ENCODE peak calls at places on chromosomes 2 and 18, in five cellular contexts. J, Q, V, F and O are unnamed samples.

GRCh38 chr2:222307138-222307756 is 8.4 kb upstream of the PAX3 start:
- DNase-seq in J (no peak), Q (no peak), V (no peak), F (no peak), O (no peak)

GRCh38 chr2:120589782-120590608 is 145.7 kb upstream of the GLI2 start:
- DNase-seq in J (peak; percentile 97), Q (peak; percentile 100), V (peak; percentile 47), F (peak; percentile 37), O (no peak)

GRCh38 chr2:71897836-71898235 is 249.8 kb downstream of the CYP26B1 start:
- DNase-seq in J (no peak), Q (no peak), V (no peak), F (no peak), O (no peak)

GRCh38 chr2:229348135-229348534 is 77.0 kb upstream of the PID1 start:
- DNase-seq in J (peak; percentile 69), Q (peak; percentile 43), V (no peak), F (no peak), O (no peak)

GRCh38 chr2:217907266-217907665 is 95.5 kb downstream of the TNS1 start:
- DNase-seq in J (no peak), Q (no peak), V (no peak), F (no peak), O (no peak)

GRCh38 chr2:160893581-160893980 is 266.6 kb upstream of the TANK start:
- DNase-seq in J (no peak), Q (no peak), V (no peak), F (no peak), O (no peak)

GRCh38 chr2:1788478-1788959 is 44.2 kb upstream of the PXDN start:
- DNase-seq in J (no peak), Q (no peak), V (no peak), F (no peak), O (no peak)

GRCh38 chr2:133733856-133734255 is 165.6 kb upstream of the NCKAP5 start:
- DNase-seq in J (peak; percentile 32), Q (peak; percentile 39), V (no peak), F (no peak), O (no peak)

GRCh38 chr2:240305369-240305962 is 130.0 kb upstream of the GPC1 start:
- DNase-seq in J (no peak), Q (no peak), V (no peak), F (no peak), O (peak; percentile 2)

GRCh38 chr2:186917866-186918265 is 68.9 kb upstream of the ZSWIM2 start:
- DNase-seq in J (no peak), Q (no peak), V (no peak), F (no peak), O (no peak)

GRCh38 chr18:24544141-24544498 is 83.7 kb downstream of the HRH4 start:
- DNase-seq in J (peak; percentile 33), Q (peak; percentile 51), V (no peak), F (no peak), O (no peak)

GRCh38 chr2:178482437-178482836 is 2.2 kb downstream of the PLEKHA3 start:
- DNase-seq in J (no peak), Q (no peak), V (no peak), F (no peak), O (no peak)

GRCh38 chr2:235727186-235727585 is 233.3 kb downstream of the AGAP1 start:
- DNase-seq in J (peak; percentile 11), Q (no peak), V (no peak), F (peak; percentile 25), O (no peak)

GRCh38 chr2:61978522-61978921 is 73.0 kb downstream of the COMMD1 start:
- DNase-seq in J (no peak), Q (peak; percentile 8), V (peak; percentile 47), F (no peak), O (no peak)

GRCh38 chr2:64327510-64328414 is 126.2 kb upstream of the LGALSL start:
- DNase-seq in J (peak; percentile 30), Q (peak; percentile 54), V (no peak), F (no peak), O (no peak)

GRCh38 chr2:240419723-240420122 is 15.7 kb upstream of the GPC1 start:
- DNase-seq in J (no peak), Q (no peak), V (peak; percentile 29), F (no peak), O (no peak)

GRCh38 chr2:10026940-10027569 is 16.3 kb upstream of the KLF11 start:
- DNase-seq in J (no peak), Q (no peak), V (no peak), F (no peak), O (no peak)

GRCh38 chr2:47402555-47402804 is 476 bp upstream of the MSH2 start:
- DNase-seq in J (no peak), Q (peak; percentile 25), V (no peak), F (no peak), O (no peak)

GRCh38 chr2:10877691-10878111 is 34.0 kb upstream of the KCNF1 start:
- DNase-seq in J (no peak), Q (peak; percentile 22), V (no peak), F (no peak), O (no peak)

GRCh38 chr2:150538582-150539236 is 51.2 kb upstream of the RND3 start:
- DNase-seq in J (peak; percentile 45), Q (no peak), V (no peak), F (no peak), O (no peak)

GRCh38 chr2:27772804-27773203 is 1.3 kb downstream of the MRPL33 start:
- DNase-seq in J (no peak), Q (no peak), V (no peak), F (no peak), O (no peak)

GRCh38 chr18:35861367-35862114 is 110.9 kb upstream of the RMP24 start:
- DNase-seq in J (no peak), Q (no peak), V (no peak), F (no peak), O (no peak)

GRCh38 chr2:216765810-216766259 is 70.5 kb upstream of the IGFBP5 start:
- DNase-seq in J (no peak), Q (no peak), V (no peak), F (peak; percentile 21), O (peak; percentile 60)

GRCh38 chr2:117980783-117981676 is 32.8 kb downstream of the CCDC93 start:
- DNase-seq in J (peak; percentile 91), Q (peak; percentile 95), V (no peak), F (no peak), O (no peak)

GRCh38 chr2:127063701-127064590 is 43.0 kb downstream of the BIN1 start:
- DNase-seq in J (no peak), Q (no peak), V (no peak), F (no peak), O (no peak)

GRCh38 chr18:23956483-23956882 is 58.1 kb upstream of the TTC39C start:
- DNase-seq in J (no peak), Q (no peak), V (no peak), F (no peak), O (no peak)

GRCh38 chr2:131488306-131489205 is 3.6 kb downstream of the MZT2A start:
- DNase-seq in J (no peak), Q (no peak), V (no peak), F (no peak), O (no peak)

GRCh38 chr2:231190531-231191197 is 7.8 kb upstream of the ARMC9 start:
- DNase-seq in J (peak; percentile 48), Q (no peak), V (peak; percentile 63), F (peak; percentile 45), O (no peak)

GRCh38 chr2:231189171-231189530 is 9.3 kb upstream of the ARMC9 start:
- DNase-seq in J (no peak), Q (no peak), V (no peak), F (no peak), O (no peak)

GRCh38 chr2:231193216-231193615 is 5.2 kb upstream of the ARMC9 start:
- DNase-seq in J (no peak), Q (no peak), V (no peak), F (no peak), O (no peak)

GRCh38 chr2:231189571-231190495 is 8.6 kb upstream of the ARMC9 start:
- DNase-seq in J (peak; percentile 77), Q (no peak), V (no peak), F (no peak), O (no peak)

DNA sequence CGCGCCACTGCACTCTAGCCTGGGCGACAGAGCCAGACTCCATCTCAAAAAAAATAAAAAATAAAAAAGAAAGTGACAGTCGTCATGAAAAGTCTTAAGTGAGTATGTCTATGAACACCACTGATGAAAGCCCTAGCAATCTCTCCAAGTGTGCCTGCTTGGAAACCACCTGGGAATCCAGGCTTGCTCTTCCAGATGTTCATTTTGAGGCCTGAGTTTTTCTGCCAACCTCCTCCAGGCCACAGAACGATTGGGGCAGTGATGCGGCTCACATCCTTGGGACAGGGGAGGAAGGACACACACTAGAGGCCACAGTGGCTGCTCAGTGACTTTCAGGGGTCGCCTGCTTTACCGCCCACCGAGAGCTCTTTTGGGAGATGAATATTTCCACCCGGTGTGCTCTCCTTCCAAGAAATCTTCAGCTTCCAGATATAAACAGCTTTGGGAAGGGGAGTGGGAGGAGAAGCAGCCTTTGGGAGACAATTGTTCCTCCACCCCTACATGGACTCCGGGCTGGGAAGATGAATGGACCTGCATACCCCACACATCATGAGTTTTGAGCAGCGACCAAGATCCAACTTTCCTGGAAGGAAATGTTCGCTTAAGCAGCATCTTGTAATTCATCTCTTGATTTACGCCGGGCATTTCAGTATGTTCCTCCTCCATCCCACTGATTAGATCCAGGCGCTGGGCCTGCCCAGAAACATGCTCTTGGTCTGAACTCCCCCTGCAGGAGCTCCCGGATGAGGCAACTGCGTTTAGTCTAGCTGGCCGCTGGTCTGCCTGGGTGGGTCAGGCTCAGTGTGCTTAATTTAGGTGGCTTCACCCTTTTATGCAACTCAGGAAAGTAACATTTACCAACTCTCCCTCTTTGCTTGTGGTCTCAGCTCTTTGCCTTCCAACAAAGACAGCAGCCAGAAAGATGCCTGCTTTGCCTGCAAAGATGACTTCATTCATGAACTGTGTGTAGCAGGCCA is 6.2 kb upstream of the ARMC9 start:
- DNase-seq in J (peak; percentile 92), Q (peak; percentile 91), V (peak; percentile 78), F (no peak), O (peak; percentile 34)
- TF ChIP-seq CTCF in J (peak; percentile 90), Q (peak; percentile 93), V (peak; percentile 34), F (no peak), O (peak; percentile 58)

DNA sequence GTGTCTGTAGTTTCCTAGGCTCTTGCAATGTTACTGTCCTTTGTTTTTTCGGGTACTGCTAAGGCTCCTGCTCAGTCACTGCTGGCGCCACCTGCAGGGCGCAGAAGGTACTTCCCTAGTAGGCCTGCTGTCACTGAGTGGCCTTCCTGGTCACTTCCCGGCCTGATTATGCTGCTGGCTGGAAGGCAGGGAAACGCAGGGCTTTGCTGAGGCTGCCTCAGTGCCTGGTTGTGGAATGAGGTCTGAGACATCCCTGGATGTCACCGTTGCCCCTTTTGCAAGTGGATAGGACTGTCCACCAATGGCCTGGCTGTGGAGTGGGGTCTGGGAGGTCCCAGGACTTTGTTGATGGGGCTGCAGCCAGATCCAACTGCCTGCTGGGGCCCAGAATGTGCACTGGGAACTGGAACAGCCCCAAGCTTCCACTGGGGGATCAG is 13.1 kb downstream of the DAW1 start:
- DNase-seq in J (peak; percentile 72), Q (peak; percentile 79), V (peak; percentile 77), F (peak; percentile 57), O (peak; percentile 72)
- TF ChIP-seq CTCF in J (peak; percentile 88), Q (peak; percentile 91), V (peak; percentile 75), F (peak; percentile 73), O (peak; percentile 89)

GRCh38 chr2:17593445-17593840 is 52.9 kb downstream of the VSNL1 start:
- DNase-seq in J (no peak), Q (no peak), V (no peak), F (no peak), O (no peak)
- TF ChIP-seq CTCF in J (no peak), Q (no peak), V (no peak), F (no peak), O (no peak)

DNA sequence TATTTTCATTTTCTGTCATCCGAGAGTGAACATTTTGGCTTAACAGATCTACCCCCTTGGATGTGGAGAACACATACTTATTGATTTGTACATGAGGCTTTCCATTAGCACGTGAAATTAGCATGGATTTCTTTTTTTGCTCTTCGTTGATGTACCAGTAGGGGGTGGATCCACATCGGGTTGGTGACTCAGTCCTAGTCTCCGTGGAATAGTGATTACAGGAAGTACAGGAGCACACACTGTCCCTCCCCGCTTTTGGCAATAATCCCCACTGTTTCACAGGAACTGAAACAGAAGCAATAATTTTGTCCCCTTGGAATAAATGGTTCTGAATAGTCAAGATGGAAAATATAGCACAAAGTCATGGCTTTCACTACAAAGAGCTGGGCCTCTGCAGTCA is 229.0 kb downstream of the GALR1 start:
- DNase-seq in J (no peak), Q (peak; percentile 31), V (no peak), F (no peak), O (no peak)
- TF ChIP-seq CTCF in J (no peak), Q (no peak), V (no peak), F (no peak), O (no peak)